ENCODE peak calls at places on chromosomes 7 and 10, in ten cellular contexts. Y is kidney epithelial cell, H is cardiac fibroblast, S is RWPE1, A is nephron progenitor cell, P is NB4, L is right lobe of liver, G is adrenal gland, R is mucosa of descending colon, O is GM12878. K is an unnamed sample.

GRCh38 chr10:99975106-99975829 is 34.5 kb downstream of the DNMBP start:
- DNase-seq in G (no peak), O (peak), H (no peak), S (no peak), L (no peak), R (no peak), A (no peak), P (no peak), Y (no peak), K (no peak)

GRCh38 chr7:83449781-83450180 is 199.2 kb downstream of the SEMA3E start:
- DNase-seq in R (no peak), O (no peak), P (no peak), Y (no peak), G (no peak), S (no peak), H (no peak), L (no peak), A (no peak), K (no peak)

GRCh38 chr10:35000936-35001335 is 89.2 kb downstream of the CUL2 start:
- DNase-seq in H (peak), O (no peak), L (no peak), A (no peak), S (no peak), G (no peak), R (no peak), P (no peak), Y (no peak), K (no peak)

GRCh38 chr7:78695826-78696225 is 757.6 kb downstream of the MAGI2 start:
- DNase-seq in P (no peak), Y (no peak), S (no peak), H (no peak), O (no peak), R (no peak), L (no peak), G (no peak), A (no peak), K (no peak)

GRCh38 chr10:71531485-71532446 is 135.0 kb downstream of the CDH23 start:
- DNase-seq in P (peak), L (no peak), O (no peak), S (no peak), Y (no peak), R (no peak), H (no peak), A (no peak), G (no peak), K (no peak)

GRCh38 chr7:108384721-108385483 is 71.3 kb downstream of the NRCAM start:
- DNase-seq in O (no peak), G (no peak), A (no peak), P (peak), S (no peak), Y (no peak), R (no peak), L (no peak), H (no peak), K (no peak)

GRCh38 chr7:124671976-124672375 is 93.6 kb downstream of the GPR37 start:
- DNase-seq in G (no peak), H (no peak), S (peak), Y (no peak), P (no peak), A (no peak), L (no peak), R (no peak), O (no peak), K (no peak)

GRCh38 chr7:157567666-157568065 is 230.9 kb downstream of the DNAJB6 start:
- DNase-seq in G (no peak), A (no peak), S (no peak), Y (no peak), R (no peak), O (no peak), P (no peak), L (no peak), H (no peak), K (no peak)

GRCh38 chr10:98400482-98400881 is 14.5 kb downstream of the PYROXD2 start:
- DNase-seq in R (no peak), P (no peak), Y (no peak), H (no peak), G (no peak), L (no peak), S (no peak), O (no peak), A (no peak), K (no peak)

GRCh38 chr7:132666076-132666775 is 90.0 kb upstream of the PLXNA4 start:
- DNase-seq in G (no peak), O (no peak), L (no peak), Y (no peak), P (peak), R (no peak), A (no peak), S (no peak), H (peak), K (no peak)

GRCh38 chr7:12756841-12757240 is 69.4 kb downstream of the ARL4A start:
- DNase-seq in H (no peak), R (no peak), O (no peak), A (no peak), S (no peak), P (no peak), G (no peak), Y (no peak), L (no peak), K (no peak)

GRCh38 chr10:123808286-123808685 is 83.3 kb downstream of the CPXM2 start:
- DNase-seq in S (no peak), R (no peak), P (no peak), H (no peak), O (no peak), Y (no peak), L (no peak), G (no peak), A (no peak), K (no peak)

GRCh38 chr7:154914580-154915380 is 88.1 kb downstream of the PAXIP1 start:
- DNase-seq in L (peak), P (peak), Y (no peak), H (no peak), R (no peak), G (no peak), O (no peak), A (no peak), S (no peak), K (no peak)

GRCh38 chr7:91636129-91636724 is 244.3 kb downstream of the MTERF1 start:
- DNase-seq in Y (no peak), G (peak), P (peak), A (peak), L (no peak), H (peak), O (no peak), S (no peak), R (no peak), K (no peak)

GRCh38 chr7:130673066-130673465 is 4.5 kb upstream of the COPG2 start:
- DNase-seq in H (no peak), Y (no peak), P (no peak), O (no peak), G (no peak), L (no peak), A (no peak), R (no peak), S (no peak), K (no peak)

GRCh38 chr7:47337531-47337930 is 244.4 kb downstream of the TNS3 start:
- DNase-seq in L (peak), H (no peak), G (no peak), P (no peak), R (no peak), S (no peak), Y (no peak), O (peak), A (no peak), K (no peak)

GRCh38 chr10:74766501-74766900 is 59.9 kb upstream of the KAT6B start:
- DNase-seq in L (no peak), P (no peak), O (no peak), A (no peak), H (no peak), G (no peak), R (no peak), Y (no peak), S (no peak), K (no peak)

GRCh38 chr7:139799586-139799985 is 21.8 kb upstream of the HIPK2 start:
- DNase-seq in H (peak), S (no peak), O (no peak), A (no peak), P (peak), G (no peak), L (no peak), R (no peak), Y (no peak), K (no peak)

GRCh38 chr7:128715079-128715478 is 24.1 kb upstream of the CALU start:
- DNase-seq in A (no peak), O (no peak), R (no peak), L (no peak), Y (no peak), G (no peak), P (no peak), S (no peak), H (no peak), K (no peak)

GRCh38 chr10:116588995-116589394 is 1.8 kb upstream of the PNLIPRP1 start:
- DNase-seq in G (no peak), L (no peak), R (no peak), P (no peak), O (no peak), A (no peak), S (no peak), H (no peak), Y (no peak), K (no peak)

GRCh38 chr7:129343099-129343700 is 91.0 kb upstream of the STRIP2 start:
- DNase-seq in R (no peak), O (no peak), L (no peak), H (peak), A (no peak), G (peak), Y (no peak), P (peak), S (peak), K (no peak)

GRCh38 chr10:112872728-112873127 is 77.3 kb upstream of the TCF7L2 start:
- DNase-seq in L (no peak), G (no peak), Y (no peak), A (no peak), H (no peak), O (no peak), P (peak), S (no peak), R (no peak), K (no peak)
- TF ChIP-seq CTCF in L (peak), G (no peak), Y (peak), A (no peak), H (peak), O (no peak), P (peak), S (peak), R (no peak), K (no peak)

DNA sequence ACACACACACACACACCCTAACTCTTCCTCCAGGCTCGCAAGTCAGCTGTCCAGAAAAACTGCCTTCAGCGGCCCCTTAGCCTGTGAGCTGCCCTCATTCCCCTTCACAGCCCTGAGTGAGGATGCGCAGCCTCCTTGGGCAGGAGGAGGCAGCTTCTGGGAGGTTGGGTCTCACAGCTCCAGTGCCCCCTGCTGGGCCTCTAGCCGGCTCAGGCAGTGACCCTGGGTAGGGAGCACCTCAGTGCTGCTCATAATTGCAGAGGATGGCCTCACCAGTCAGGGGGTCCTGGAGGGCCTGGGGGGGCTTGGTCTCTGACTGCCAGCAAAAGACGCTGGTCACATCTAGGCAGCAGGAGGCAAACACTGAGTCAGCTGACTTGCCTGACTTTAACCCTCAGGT is 43.7 kb downstream of the ZNF273 start:
- DNase-seq in Y (no peak), O (no peak), S (no peak), L (no peak), H (peak), R (no peak), G (peak), A (peak), P (peak), K (no peak)
- TF ChIP-seq CTCF in Y (peak), O (peak), S (no peak), L (no peak), H (peak), R (no peak), G (no peak), A (no peak), P (peak), K (no peak)

GRCh38 chr10:62582804-62583208 is 208.6 kb downstream of the ZNF365 start:
- DNase-seq in P (no peak), R (peak), O (no peak), L (no peak), H (peak), Y (no peak), G (peak), A (no peak), S (peak), K (no peak)
- TF ChIP-seq CTCF in P (no peak), R (no peak), O (no peak), L (no peak), H (no peak), Y (no peak), G (no peak), A (no peak), S (no peak), K (no peak)

DNA sequence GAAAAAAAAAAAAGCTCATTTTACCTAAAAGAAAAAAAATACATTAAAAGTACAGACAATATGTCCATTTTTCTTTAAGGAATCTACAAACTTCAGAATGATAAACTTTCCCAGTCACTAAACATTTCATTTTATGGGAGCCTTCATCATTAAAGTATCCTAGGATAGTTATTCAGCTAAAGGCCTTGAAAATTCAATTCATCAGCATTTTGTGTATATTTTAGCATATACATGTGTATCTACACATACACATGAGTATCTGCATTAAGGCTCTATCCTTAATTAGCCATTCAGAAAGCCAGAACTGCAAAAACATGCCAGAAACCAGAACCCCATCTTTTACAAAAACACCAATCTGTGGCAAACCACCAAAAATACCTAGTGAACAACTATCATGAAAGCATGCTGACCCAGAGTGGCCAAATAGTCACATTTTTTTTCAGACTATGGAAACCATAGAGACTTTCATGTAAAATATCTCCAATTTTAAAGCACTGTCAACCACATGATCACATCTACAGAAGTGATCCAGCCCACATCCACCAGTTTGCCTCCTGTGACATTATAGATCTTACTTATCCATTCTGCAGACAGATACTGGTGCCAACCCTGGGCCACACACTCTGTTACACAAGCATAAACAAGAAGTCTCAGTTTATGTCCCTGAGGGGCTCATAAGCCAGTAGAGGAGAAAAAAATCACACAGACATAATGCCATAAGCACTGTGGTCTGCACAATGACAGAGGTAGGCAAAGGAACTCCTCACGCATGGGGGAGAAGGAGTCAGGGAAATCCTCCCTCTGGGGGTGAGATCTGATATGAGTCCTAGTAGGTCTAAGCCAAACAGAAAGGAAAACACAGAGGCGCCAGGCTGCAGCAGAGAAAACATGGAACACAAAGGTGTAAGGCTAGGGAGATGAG is 79.2 kb downstream of the SRPK2 start:
- DNase-seq in S (no peak), P (peak), L (no peak), Y (no peak), A (no peak), R (no peak), G (no peak), H (no peak), O (no peak), K (no peak)
- TF ChIP-seq CTCF in S (no peak), P (no peak), L (no peak), Y (no peak), A (no peak), R (no peak), G (no peak), H (no peak), O (no peak), K (no peak)

DNA sequence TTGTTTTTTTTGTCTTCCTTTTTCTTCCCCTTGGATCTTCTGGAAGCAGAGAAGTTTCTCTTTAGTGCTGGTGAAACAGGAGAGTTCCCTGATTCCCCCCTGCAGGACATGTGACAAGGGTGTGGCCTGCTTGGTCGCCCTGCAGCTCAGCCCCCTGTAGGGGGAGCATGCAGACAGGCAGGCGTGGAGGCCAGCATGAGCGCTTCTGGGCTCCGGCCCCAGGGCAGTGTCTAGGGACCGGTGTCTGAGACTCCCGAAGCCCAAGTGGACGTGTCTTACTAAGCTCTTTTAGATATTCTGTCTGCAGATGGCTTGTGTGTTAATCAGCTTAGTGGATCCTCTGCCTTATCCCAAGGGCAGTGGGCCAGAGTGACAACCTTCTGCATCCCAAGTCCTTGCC is 26.1 kb downstream of the PRSS58 start:
- DNase-seq in P (peak), G (no peak), L (no peak), R (no peak), S (no peak), H (no peak), Y (no peak), A (peak), O (no peak), K (no peak)
- TF ChIP-seq CTCF in P (peak), G (no peak), L (no peak), R (no peak), S (no peak), H (peak), Y (no peak), A (peak), O (no peak), K (no peak)

DNA sequence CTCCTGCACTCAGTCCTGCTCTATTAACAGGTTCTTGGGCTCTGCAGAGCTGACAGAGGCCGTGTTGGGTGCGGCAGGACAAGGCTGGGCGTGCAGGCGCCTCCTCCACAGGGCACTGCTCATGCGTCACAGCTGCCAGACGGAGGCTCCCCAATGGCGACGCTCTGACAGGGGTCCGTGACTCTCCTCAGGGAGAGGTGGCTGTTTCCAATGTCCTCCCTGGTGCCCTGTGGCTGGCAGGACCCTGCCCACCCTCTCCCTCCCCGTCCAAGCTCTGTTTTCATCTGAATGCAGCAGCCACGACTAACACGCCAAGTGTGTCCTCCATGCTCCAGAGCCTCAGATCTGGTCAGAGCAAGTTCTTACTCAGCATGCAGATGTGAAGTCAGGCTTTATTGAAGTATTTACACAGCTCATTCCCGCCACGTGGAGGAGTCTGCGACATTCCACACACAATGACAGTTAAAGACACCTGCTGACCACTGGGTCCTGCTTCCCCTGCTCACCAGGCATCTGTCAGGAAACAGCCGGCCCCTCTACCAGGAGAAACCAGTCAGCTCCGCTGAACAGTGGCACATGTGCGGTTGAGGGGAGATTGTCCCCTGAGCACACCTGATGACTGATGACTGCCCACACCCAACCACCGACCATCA is 116.7 kb downstream of the VIPR2 start:
- DNase-seq in A (peak), R (no peak), G (no peak), O (no peak), L (peak), P (peak), H (no peak), S (peak), Y (no peak), K (peak)
- TF ChIP-seq CTCF in A (no peak), R (no peak), G (no peak), O (no peak), L (no peak), P (no peak), H (no peak), S (no peak), Y (no peak), K (no peak)

GRCh38 chr10:72564596-72564995 is 61.3 kb downstream of the MICU1 start:
- DNase-seq in L (no peak), R (no peak), P (peak), O (no peak), A (no peak), G (no peak), S (no peak), H (peak), Y (no peak), K (no peak)

GRCh38 chr10:72567421-72567820 is 58.5 kb downstream of the MICU1 start:
- DNase-seq in Y (peak), G (peak), A (no peak), L (no peak), S (peak), O (no peak), R (no peak), P (no peak), H (peak), K (no peak)

GRCh38 chr10:72563327-72563932 is 62.4 kb downstream of the MICU1 start:
- DNase-seq in R (no peak), P (peak), G (no peak), L (no peak), A (no peak), O (peak), Y (no peak), H (no peak), S (no peak), K (no peak)

GRCh38 chr10:72573079-72573478 is 52.8 kb downstream of the MICU1 start:
- DNase-seq in H (no peak), L (no peak), S (no peak), G (no peak), P (no peak), R (no peak), Y (no peak), A (no peak), O (no peak), K (no peak)

GRCh38 chr10:72567884-72568283 is 58.0 kb downstream of the MICU1 start:
- DNase-seq in S (peak), P (peak), H (peak), L (no peak), O (no peak), G (no peak), A (no peak), R (no peak), Y (no peak), K (no peak)
- TF ChIP-seq CTCF in S (peak), P (peak), H (peak), L (peak), O (peak), G (peak), A (peak), R (no peak), Y (peak), K (peak)

DNA sequence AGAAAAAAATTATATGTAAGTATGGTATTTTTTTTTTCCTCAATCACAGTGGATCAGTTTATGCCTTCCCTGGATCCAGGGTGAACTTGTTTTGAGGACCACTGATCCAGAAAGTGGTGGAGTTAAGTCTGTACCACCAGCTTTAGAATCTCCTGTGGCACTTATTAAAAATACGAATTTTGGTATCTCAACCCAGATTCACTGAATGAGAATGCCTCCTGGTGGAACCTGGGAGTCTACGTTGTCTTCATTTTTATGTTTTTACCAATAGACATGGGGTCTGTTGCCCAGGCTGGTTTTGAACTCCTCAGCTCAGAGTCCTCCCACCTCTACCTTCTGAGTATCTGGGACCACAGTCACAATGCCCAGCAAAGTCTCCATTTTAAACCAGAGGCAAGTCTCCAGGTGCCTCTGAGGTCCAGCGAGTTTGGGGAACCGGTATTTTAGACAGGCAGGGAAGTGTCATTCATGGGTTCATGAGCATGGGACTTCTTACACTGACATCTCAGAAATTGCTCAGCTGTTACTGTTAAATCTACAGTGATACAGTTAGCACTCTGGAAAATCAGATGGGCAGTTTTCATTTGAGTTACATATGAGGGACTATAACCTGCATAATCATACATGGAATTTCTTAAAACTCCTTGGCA is 200.9 kb downstream of the AUTS2 start:
- DNase-seq in P (no peak), Y (no peak), A (no peak), H (no peak), G (no peak), O (no peak), L (no peak), R (no peak), S (no peak), K (no peak)
- TF ChIP-seq CTCF in P (peak), Y (no peak), A (no peak), H (no peak), G (no peak), O (peak), L (no peak), R (no peak), S (no peak), K (no peak)

K was measured in CD14-positive monocyte.